ENCODE peak calls at places on chromosomes 16 and 17, in six cellular contexts. G is mucosa of descending colon; K is activated CD4-positive, alpha-beta T cell treated with anti-CD3 and anti-CD28 coated beads for 36 hours; D is NCI-H1436; V is stimulated activated CD8-positive, alpha-beta memory T cell treated with anti-CD3 and anti-CD28 coated beads, Interleukin-4, amount 100 ng/mL, for 1 hour; I is tibial artery. E is an unnamed sample.

GRCh38 chr17:5203908-5204294 is 12.2 kb upstream of the ZNF594 start:
- DNase-seq in G (no peak), K (no peak), I (no peak), V (no peak), D (no peak), E (no peak)

GRCh38 chr17:60169921-60170817 is 20.4 kb downstream of the CA4 start:
- DNase-seq in D (no peak), V (no peak), K (peak), G (peak), I (no peak), E (no peak)

GRCh38 chr17:17398188-17398927 is 78.4 kb upstream of the MED9 start:
- DNase-seq in V (no peak), I (no peak), G (no peak), D (peak), K (no peak), E (no peak)

GRCh38 chr16:22782299-22782698 is 31.7 kb upstream of the HS3ST2 start:
- DNase-seq in D (no peak), K (no peak), V (no peak), G (peak), I (no peak), E (no peak)

GRCh38 chr17:32769846-32770245 is 107.1 kb downstream of the MYO1D start:
- DNase-seq in K (no peak), G (no peak), I (no peak), D (no peak), V (no peak), E (no peak)

GRCh38 chr17:77409282-77410161 is 268.8 kb downstream of the SEC14L1 start:
- DNase-seq in V (no peak), G (no peak), K (no peak), I (peak), D (no peak), E (peak)

GRCh38 chr16:31477220-31478216 is 5.4 kb upstream of the SLC5A2 start:
- DNase-seq in V (no peak), K (peak), I (no peak), D (no peak), G (peak), E (peak)

GRCh38 chr17:43341705-43342600 is 56.8 kb upstream of the ARL4D start:
- DNase-seq in D (no peak), G (no peak), I (no peak), V (no peak), K (peak), E (no peak)

GRCh38 chr17:42212382-42212781 is 18.1 kb upstream of the GHDC start:
- DNase-seq in G (no peak), D (no peak), V (no peak), K (no peak), I (no peak), E (no peak)

GRCh38 chr17:58377005-58377660 is 25.1 kb upstream of the SUPT4H1 start:
- DNase-seq in G (peak), K (no peak), D (no peak), I (no peak), V (no peak), E (peak)

GRCh38 chr16:81832801-81833547 is 53.9 kb downstream of the PLCG2 start:
- DNase-seq in D (no peak), K (no peak), V (no peak), G (no peak), I (no peak), E (no peak)

GRCh38 chr17:82036634-82037112 is 824 bp downstream of the DCXR start:
- DNase-seq in V (no peak), I (no peak), G (no peak), D (no peak), K (no peak), E (no peak)

GRCh38 chr16:19696312-19696711 is 21.7 kb downstream of the KNOP1 start:
- DNase-seq in K (peak), D (peak), I (peak), G (peak), V (no peak), E (no peak)

GRCh38 chr16:86740817-86741799 is 162.8 kb downstream of the FOXL1 start:
- DNase-seq in G (peak), I (peak), D (no peak), K (peak), V (no peak), E (no peak)

GRCh38 chr17:32914181-32914580 is 13.8 kb upstream of the TMEM98 start:
- DNase-seq in V (no peak), I (no peak), D (no peak), K (peak), G (no peak), E (no peak)

GRCh38 chr16:57725077-57725953 is 10.3 kb upstream of the KATNB1 start:
- DNase-seq in G (no peak), V (no peak), I (no peak), K (no peak), D (no peak), E (no peak)

GRCh38 chr16:56912746-56913703 is 18.9 kb upstream of the HERPUD1 start:
- DNase-seq in V (no peak), I (peak), D (no peak), K (no peak), G (no peak), E (no peak)